ENCODE peak calls at places on chromosomes 4 and X, in ten cellular contexts. One of them, this sample, is unnamed.

GRCh38 chrX:85031505-85031904 is 27.8 kb downstream of the APOOL start:
- DNase-seq in T-helper 9 cell: no peak
- DNase-seq in A549: no peak
- DNase-seq in GM03348: no peak
- DNase-seq in head of caudate nucleus: no peak
- DNase-seq in AG08396: no peak
- DNase-seq in Ammon's horn: no peak
- DNase-seq in CD8-positive, alpha-beta T cell: no peak
- DNase-seq in B cell: no peak
- DNase-seq in NCI-H1694: no peak
- DNase-seq in this sample: peak

GRCh38 chr4:76641351-76641750 is 206.3 kb downstream of the SHROOM3 start:
- DNase-seq in Ammon's horn: no peak
- DNase-seq in A549: no peak
- DNase-seq in T-helper 9 cell: no peak
- DNase-seq in B cell: no peak
- DNase-seq in GM03348: no peak
- DNase-seq in AG08396: no peak
- DNase-seq in CD8-positive, alpha-beta T cell: no peak
- DNase-seq in NCI-H1694: no peak
- DNase-seq in head of caudate nucleus: no peak
- DNase-seq in this sample: no peak

GRCh38 chr4:31295081-31295480 is 574.9 kb downstream of the PCDH7 start:
- DNase-seq in head of caudate nucleus: no peak
- DNase-seq in B cell: no peak
- DNase-seq in T-helper 9 cell: no peak
- DNase-seq in Ammon's horn: peak
- DNase-seq in NCI-H1694: no peak
- DNase-seq in A549: no peak
- DNase-seq in CD8-positive, alpha-beta T cell: no peak
- DNase-seq in AG08396: no peak
- DNase-seq in GM03348: no peak
- DNase-seq in this sample: peak

GRCh38 chr4:165133150-165133549 is 20.5 kb upstream of the TMEM192 start:
- DNase-seq in AG08396: no peak
- DNase-seq in Ammon's horn: no peak
- DNase-seq in CD8-positive, alpha-beta T cell: no peak
- DNase-seq in head of caudate nucleus: no peak
- DNase-seq in NCI-H1694: no peak
- DNase-seq in A549: no peak
- DNase-seq in GM03348: no peak
- DNase-seq in T-helper 9 cell: no peak
- DNase-seq in B cell: no peak
- DNase-seq in this sample: no peak

GRCh38 chr4:48015678-48016077 is 803 bp downstream of the CNGA1 start:
- DNase-seq in Ammon's horn: no peak
- DNase-seq in GM03348: no peak
- DNase-seq in AG08396: no peak
- DNase-seq in CD8-positive, alpha-beta T cell: no peak
- DNase-seq in head of caudate nucleus: no peak
- DNase-seq in NCI-H1694: no peak
- DNase-seq in T-helper 9 cell: no peak
- DNase-seq in A549: no peak
- DNase-seq in B cell: no peak
- DNase-seq in this sample: no peak

GRCh38 chrX:9146657-9147056 is 112.7 kb upstream of the FAM9B start:
- DNase-seq in CD8-positive, alpha-beta T cell: no peak
- DNase-seq in A549: no peak
- DNase-seq in NCI-H1694: no peak
- DNase-seq in GM03348: no peak
- DNase-seq in T-helper 9 cell: no peak
- DNase-seq in head of caudate nucleus: no peak
- DNase-seq in AG08396: no peak
- DNase-seq in B cell: no peak
- DNase-seq in Ammon's horn: no peak
- DNase-seq in this sample: no peak

GRCh38 chrX:47078129-47079043 is at the start of gene RGN:
- DNase-seq in GM03348: peak
- DNase-seq in Ammon's horn: peak
- DNase-seq in AG08396: peak
- DNase-seq in CD8-positive, alpha-beta T cell: no peak
- DNase-seq in T-helper 9 cell: no peak
- DNase-seq in B cell: no peak
- DNase-seq in head of caudate nucleus: peak
- DNase-seq in A549: no peak
- DNase-seq in NCI-H1694: no peak
- DNase-seq in this sample: no peak

GRCh38 chr4:108685036-108685686 is 34.8 kb downstream of the OSTC start:
- DNase-seq in T-helper 9 cell: no peak
- DNase-seq in AG08396: no peak
- DNase-seq in GM03348: no peak
- DNase-seq in NCI-H1694: no peak
- DNase-seq in Ammon's horn: no peak
- DNase-seq in CD8-positive, alpha-beta T cell: no peak
- DNase-seq in B cell: no peak
- DNase-seq in head of caudate nucleus: no peak
- DNase-seq in A549: no peak
- DNase-seq in this sample: no peak

GRCh38 chrX:153925739-153926593 is at the start of gene ARHGAP4:
- DNase-seq in A549: no peak
- DNase-seq in T-helper 9 cell: peak
- DNase-seq in B cell: peak
- DNase-seq in NCI-H1694: no peak
- DNase-seq in Ammon's horn: no peak
- DNase-seq in head of caudate nucleus: no peak
- DNase-seq in AG08396: no peak
- DNase-seq in GM03348: no peak
- DNase-seq in CD8-positive, alpha-beta T cell: peak
- DNase-seq in this sample: no peak

GRCh38 chrX:101265869-101266428 is 25.2 kb downstream of the TAF7L start:
- DNase-seq in B cell: no peak
- DNase-seq in T-helper 9 cell: no peak
- DNase-seq in CD8-positive, alpha-beta T cell: no peak
- DNase-seq in A549: no peak
- DNase-seq in NCI-H1694: no peak
- DNase-seq in GM03348: peak
- DNase-seq in AG08396: no peak
- DNase-seq in head of caudate nucleus: no peak
- DNase-seq in Ammon's horn: no peak
- DNase-seq in this sample: no peak